ENCODE peak calls at places on chromosomes 3 and 15, in nine cellular contexts. H, N, P, Y, W, F, L, Z and G are unnamed samples.
A peak's percentile ranks its signal among the peaks of the same experiment; 100 is the strongest.

GRCh38 chr15:78059110-78059839 is 18.2 kb downstream of the TBC1D2B start:
- DNase-seq in L (no peak), F (no peak), P (peak; percentile 30), W (no peak), Y (no peak), N (no peak), Z (peak; percentile 15), H (peak; percentile 55), G (no peak)

GRCh38 chr3:127074900-127075360 is 92.0 kb downstream of the PLXNA1 start:
- DNase-seq in L (no peak), H (no peak), F (peak; percentile 59), P (peak; percentile 81), Y (peak; percentile 74), W (no peak), N (no peak), Z (peak; percentile 92), G (no peak)

GRCh38 chr3:18890459-18890858 is 257.9 kb upstream of the KCNH8 start:
- DNase-seq in F (no peak), Y (no peak), L (no peak), W (no peak), P (no peak), H (no peak), Z (no peak), N (no peak), G (no peak)

GRCh38 chr3:123952844-123953520 is 8.0 kb downstream of the CCDC14 start:
- DNase-seq in L (no peak), F (no peak), W (no peak), N (no peak), Z (no peak), P (no peak), Y (no peak), H (no peak), G (no peak)

GRCh38 chr15:31485431-31485830 is 158.8 kb downstream of the KLF13 start:
- DNase-seq in H (no peak), W (peak; percentile 8), Y (no peak), P (no peak), L (no peak), N (no peak), F (no peak), Z (no peak), G (no peak)

GRCh38 chr3:180409170-180409569 is 192.8 kb upstream of the TTC14 start:
- DNase-seq in Y (no peak), P (no peak), F (no peak), H (no peak), Z (no peak), W (no peak), L (no peak), N (no peak), G (no peak)

GRCh38 chr3:37993811-37994638 is 3.4 kb downstream of the VILL start:
- DNase-seq in Y (peak; percentile 88), P (peak; percentile 79), F (no peak), Z (peak; percentile 92), L (peak; percentile 88), H (peak; percentile 76), W (peak; percentile 83), N (no peak), G (peak; percentile 96)

GRCh38 chr3:58835075-58835474 is 168.5 kb upstream of the FAM3D start:
- DNase-seq in F (peak; percentile 4), W (no peak), N (no peak), H (no peak), Z (peak; percentile 70), P (no peak), Y (no peak), L (no peak), G (no peak)

GRCh38 chr15:80191897-80192595 is 39.2 kb downstream of the FAH start:
- DNase-seq in Z (no peak), N (no peak), P (no peak), Y (no peak), W (no peak), H (no peak), L (no peak), F (no peak), G (no peak)

GRCh38 chr3:128347282-128347681 is 119.4 kb downstream of the DNAJB8 start:
- DNase-seq in Z (no peak), H (no peak), L (no peak), N (no peak), Y (no peak), P (no peak), F (no peak), W (no peak), G (no peak)

GRCh38 chr3:186209810-186210752 is 101.2 kb upstream of the ETV5 start:
- DNase-seq in Y (peak; percentile 76), F (peak; percentile 77), N (no peak), H (no peak), L (peak; percentile 66), Z (peak; percentile 80), P (peak; percentile 89), W (no peak), G (no peak)

GRCh38 chr15:34647569-34648334 is 64.3 kb upstream of the GOLGA8B start:
- DNase-seq in P (no peak), Y (no peak), N (no peak), H (no peak), F (no peak), L (no peak), W (no peak), Z (no peak), G (no peak)

GRCh38 chr15:68337826-68338225 is 60.3 kb downstream of the FEM1B start:
- DNase-seq in N (no peak), H (no peak), Z (peak; percentile 41), L (no peak), F (no peak), P (no peak), Y (no peak), W (peak; percentile 65), G (no peak)

DNA sequence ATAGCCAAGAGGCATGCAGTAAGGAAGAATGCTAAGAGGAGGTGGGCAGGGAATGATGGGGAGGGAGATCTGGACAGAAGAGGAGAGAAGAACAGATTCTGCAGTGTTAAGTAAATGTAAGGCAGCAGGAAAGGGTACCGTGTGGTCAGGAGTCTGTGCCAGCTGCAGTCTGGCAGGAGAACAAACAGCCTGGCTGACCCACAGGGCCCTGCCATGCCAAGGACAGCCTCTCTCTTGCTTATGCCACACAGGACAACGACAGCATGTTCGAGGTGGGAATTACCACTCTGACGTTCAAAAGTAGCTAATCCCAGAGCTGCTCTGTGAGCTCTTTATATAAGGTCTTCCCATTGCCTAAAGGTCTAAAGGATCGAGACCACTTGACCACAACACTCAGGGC is 31.3 kb downstream of the DAPK2 start:
- DNase-seq in W (no peak), F (no peak), Z (no peak), H (no peak), N (no peak), Y (peak; percentile 88), P (no peak), L (no peak), G (no peak)
- H3K4me1 ChIP-seq in W (no peaks in the 10 kb centered on the region), F (peaks cover 76% of the 10 kb centered on the region), Z (peaks cover 57% of the 10 kb centered on the region), H (no peaks in the 10 kb centered on the region), N (peaks cover 15% of the 10 kb centered on the region), Y (peaks cover 96% of the 10 kb centered on the region), P (peaks cover 14% of the 10 kb centered on the region), L (no peaks in the 10 kb centered on the region), G (no peaks in the 10 kb centered on the region)

GRCh38 chr3:33578325-33579180 is 138.3 kb upstream of the UBP1 start:
- DNase-seq in N (no peak), Y (no peak), L (no peak), Z (peak; percentile 80), H (peak; percentile 66), W (no peak), F (peak; percentile 2), P (peak; percentile 7), G (no peak)
- H3K4me1 ChIP-seq in N (peaks cover 15% of the 10 kb centered on the region), Y (no peaks in the 10 kb centered on the region), L (no peaks in the 10 kb centered on the region), Z (peaks cover 20% of the 10 kb centered on the region), H (peaks cover 33% of the 10 kb centered on the region), W (no peaks in the 10 kb centered on the region), F (peaks cover 24% of the 10 kb centered on the region), P (no peaks in the 10 kb centered on the region), G (no peaks in the 10 kb centered on the region)

GRCh38 chr3:32820430-32820829 is 2.6 kb downstream of the TRIM71 start:
- DNase-seq in Z (no peak), Y (no peak), N (no peak), L (no peak), F (no peak), H (no peak), W (no peak), P (no peak), G (no peak)

GRCh38 chr3:32819581-32820348 is 2.0 kb downstream of the TRIM71 start:
- DNase-seq in Z (no peak), Y (no peak), H (no peak), P (no peak), W (no peak), N (no peak), L (no peak), F (no peak), G (no peak)

GRCh38 chr3:32821686-32822296 is 4.0 kb downstream of the TRIM71 start:
- DNase-seq in Y (no peak), W (no peak), N (no peak), P (no peak), H (no peak), F (no peak), L (no peak), Z (no peak), G (no peak)

GRCh38 chr3:32822609-32823498 is 5.1 kb downstream of the TRIM71 start:
- DNase-seq in F (no peak), W (no peak), Y (no peak), H (no peak), P (no peak), L (no peak), N (no peak), Z (no peak), G (no peak)

DNA sequence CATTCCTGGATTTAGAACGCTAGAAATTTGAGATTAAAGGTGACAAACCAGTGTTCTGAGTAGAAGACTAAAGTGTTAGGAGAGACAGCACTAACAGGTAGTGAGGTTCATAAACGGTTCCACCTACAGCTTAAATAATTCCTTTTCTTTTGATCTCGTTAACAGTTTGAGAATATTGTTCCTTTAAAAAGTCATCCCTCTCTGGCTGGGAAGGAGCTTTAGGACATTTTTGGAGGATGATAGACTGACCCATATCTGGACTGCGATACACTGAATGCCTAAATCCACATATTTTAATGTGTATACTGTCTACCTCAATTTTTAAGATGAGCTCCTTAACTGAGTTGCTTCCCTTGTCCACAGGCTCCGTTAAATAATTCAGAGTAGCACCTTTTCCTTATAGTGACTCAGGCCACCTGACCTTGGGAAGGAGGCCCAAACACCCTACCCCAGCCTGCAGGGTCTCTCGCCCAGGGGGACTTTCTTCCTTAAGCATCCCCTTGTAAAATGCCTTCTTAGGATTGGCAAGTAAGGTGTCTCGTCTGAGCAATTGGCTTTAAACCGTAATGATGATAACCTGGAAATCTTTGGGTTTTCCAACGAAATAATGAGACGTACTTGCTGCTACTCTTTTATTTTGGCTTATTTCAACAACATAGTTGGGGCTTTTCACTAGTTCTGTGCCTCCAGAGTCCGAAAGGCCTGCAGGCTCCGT is 3.3 kb downstream of the TRIM71 start:
- DNase-seq in Z (no peak), W (no peak), L (no peak), N (no peak), F (no peak), P (no peak), H (no peak), Y (no peak), G (no peak)
- H3K4me1 ChIP-seq in Z (no peaks in the 10 kb centered on the region), W (no peaks in the 10 kb centered on the region), L (no peaks in the 10 kb centered on the region), N (no peaks in the 10 kb centered on the region), F (no peaks in the 10 kb centered on the region), P (no peaks in the 10 kb centered on the region), H (peaks cover 6% of the 10 kb centered on the region), Y (peaks cover 6% of the 10 kb centered on the region), G (peaks cover 36% of the 10 kb centered on the region)

GRCh38 chr3:129522953-129523352 is 5.5 kb upstream of the RHO start:
- DNase-seq in N (no peak), Z (no peak), H (no peak), Y (no peak), L (no peak), W (no peak), F (no peak), P (no peak), G (no peak)
- H3K4me1 ChIP-seq in N (no peaks in the 10 kb centered on the region), Z (no peaks in the 10 kb centered on the region), H (peaks cover 4% of the 10 kb centered on the region), Y (no peaks in the 10 kb centered on the region), L (no peaks in the 10 kb centered on the region), W (no peaks in the 10 kb centered on the region), F (no peaks in the 10 kb centered on the region), P (no peaks in the 10 kb centered on the region), G (no peaks in the 10 kb centered on the region)

GRCh38 chr15:66766282-66767228 is 64.5 kb downstream of the SMAD6 start:
- DNase-seq in Y (no peak), L (no peak), F (no peak), P (peak; percentile 53), H (no peak), Z (peak; percentile 94), W (no peak), N (no peak), G (no peak)
- H3K4me1 ChIP-seq in Y (peaks cover 12% of the 10 kb centered on the region), L (peaks cover 32% of the 10 kb centered on the region), F (peaks cover 83% of the 10 kb centered on the region), P (peaks cover 32% of the 10 kb centered on the region), H (peaks cover 58% of the 10 kb centered on the region), Z (peaks cover 57% of the 10 kb centered on the region), W (no peaks in the 10 kb centered on the region), N (peaks cover 96% of the 10 kb centered on the region), G (peaks cover 52% of the 10 kb centered on the region)